ENCODE peak calls at places on chromosomes 5 and 9, in seven cellular contexts. One of them, this sample, is unnamed.

GRCh38 chr5:75049581-75050274 is 2.6 kb downstream of the GCNT4 start:
- DNase-seq in substantia nigra: peak; percentile 14
- DNase-seq in NT2/D1: peak; percentile 38
- DNase-seq in neural progenitor cell: peak; percentile 79
- DNase-seq in HEK293T: peak; percentile 66
- DNase-seq in NCI-H1436: peak; percentile 47
- DNase-seq in AG09309: no peak
- DNase-seq in this sample: peak; percentile 72

GRCh38 chr5:125612356-125613149 is 810.7 kb upstream of the GRAMD2B start:
- DNase-seq in NCI-H1436: peak; percentile 92
- DNase-seq in substantia nigra: peak; percentile 8
- DNase-seq in NT2/D1: no peak
- DNase-seq in HEK293T: no peak
- DNase-seq in AG09309: no peak
- DNase-seq in neural progenitor cell: no peak
- DNase-seq in this sample: peak; percentile 14

GRCh38 chr5:38783011-38783551 is 62.7 kb upstream of the OSMR start:
- DNase-seq in HEK293T: peak; percentile 9
- DNase-seq in AG09309: peak; percentile 97
- DNase-seq in NT2/D1: no peak
- DNase-seq in neural progenitor cell: no peak
- DNase-seq in NCI-H1436: peak; percentile 26
- DNase-seq in substantia nigra: no peak
- DNase-seq in this sample: peak; percentile 95

GRCh38 chr5:155767480-155767879 is 559.5 kb upstream of the SGCD start:
- DNase-seq in NT2/D1: no peak
- DNase-seq in NCI-H1436: no peak
- DNase-seq in AG09309: no peak
- DNase-seq in substantia nigra: no peak
- DNase-seq in HEK293T: no peak
- DNase-seq in neural progenitor cell: no peak
- DNase-seq in this sample: no peak

GRCh38 chr9:111920531-111920930 is 23.9 kb downstream of the UGCG start:
- DNase-seq in NT2/D1: no peak
- DNase-seq in HEK293T: no peak
- DNase-seq in substantia nigra: no peak
- DNase-seq in NCI-H1436: no peak
- DNase-seq in AG09309: no peak
- DNase-seq in neural progenitor cell: no peak
- DNase-seq in this sample: no peak

GRCh38 chr9:8356406-8356805 is 556.8 kb upstream of the DMAC1 start:
- DNase-seq in neural progenitor cell: no peak
- DNase-seq in AG09309: no peak
- DNase-seq in substantia nigra: no peak
- DNase-seq in HEK293T: no peak
- DNase-seq in NT2/D1: no peak
- DNase-seq in NCI-H1436: no peak
- DNase-seq in this sample: no peak

GRCh38 chr9:134551657-134552348 is 89.8 kb upstream of the COL5A1 start:
- DNase-seq in substantia nigra: peak; percentile 30
- DNase-seq in HEK293T: peak; percentile 55
- DNase-seq in NT2/D1: no peak
- DNase-seq in neural progenitor cell: no peak
- DNase-seq in AG09309: peak; percentile 79
- DNase-seq in NCI-H1436: no peak
- DNase-seq in this sample: peak; percentile 88

GRCh38 chr5:41246376-41246775 is 33.0 kb upstream of the C6 start:
- DNase-seq in HEK293T: no peak
- DNase-seq in NT2/D1: no peak
- DNase-seq in NCI-H1436: no peak
- DNase-seq in neural progenitor cell: no peak
- DNase-seq in AG09309: no peak
- DNase-seq in substantia nigra: no peak
- DNase-seq in this sample: peak; percentile 55

GRCh38 chr5:65024681-65025080 is 256.0 kb downstream of the CWC27 start:
- DNase-seq in HEK293T: no peak
- DNase-seq in NCI-H1436: no peak
- DNase-seq in substantia nigra: no peak
- DNase-seq in AG09309: no peak
- DNase-seq in NT2/D1: no peak
- DNase-seq in neural progenitor cell: no peak
- DNase-seq in this sample: no peak

GRCh38 chr9:133247632-133248031 is 27.4 kb downstream of the ABO start:
- DNase-seq in NT2/D1: no peak
- DNase-seq in neural progenitor cell: no peak
- DNase-seq in substantia nigra: no peak
- DNase-seq in AG09309: no peak
- DNase-seq in NCI-H1436: no peak
- DNase-seq in HEK293T: no peak
- DNase-seq in this sample: no peak

GRCh38 chr5:172716796-172717313 is 54.1 kb downstream of the DUSP1 start:
- DNase-seq in HEK293T: peak; percentile 87
- DNase-seq in substantia nigra: peak; percentile 86
- DNase-seq in AG09309: no peak
- DNase-seq in NT2/D1: peak; percentile 50
- DNase-seq in neural progenitor cell: peak; percentile 84
- DNase-seq in NCI-H1436: peak; percentile 51
- DNase-seq in this sample: peak; percentile 91

GRCh38 chr9:81268048-81268447 is 421.3 kb downstream of the TLE1 start:
- DNase-seq in NCI-H1436: no peak
- DNase-seq in neural progenitor cell: no peak
- DNase-seq in substantia nigra: no peak
- DNase-seq in HEK293T: no peak
- DNase-seq in NT2/D1: no peak
- DNase-seq in AG09309: no peak
- DNase-seq in this sample: peak; percentile 17

GRCh38 chr5:173101245-173101644 is 43.1 kb upstream of the BNIP1 start:
- DNase-seq in substantia nigra: no peak
- DNase-seq in HEK293T: no peak
- DNase-seq in NCI-H1436: no peak
- DNase-seq in AG09309: no peak
- DNase-seq in neural progenitor cell: no peak
- DNase-seq in NT2/D1: no peak
- DNase-seq in this sample: no peak

GRCh38 chr9:3879731-3880493 is 354.1 kb upstream of the RFX3 start:
- DNase-seq in substantia nigra: no peak
- DNase-seq in neural progenitor cell: no peak
- DNase-seq in HEK293T: no peak
- DNase-seq in AG09309: no peak
- DNase-seq in NT2/D1: no peak
- DNase-seq in NCI-H1436: peak; percentile 4
- DNase-seq in this sample: no peak

GRCh38 chr9:117400131-117400530 is 14.7 kb downstream of the ASTN2 start:
- DNase-seq in substantia nigra: no peak
- DNase-seq in NCI-H1436: peak; percentile 45
- DNase-seq in neural progenitor cell: peak; percentile 59
- DNase-seq in NT2/D1: no peak
- DNase-seq in AG09309: no peak
- DNase-seq in HEK293T: no peak
- DNase-seq in this sample: no peak

GRCh38 chr5:99815-100214 is 7.8 kb downstream of the PLEKHG4B start:
- DNase-seq in NT2/D1: no peak
- DNase-seq in AG09309: no peak
- DNase-seq in neural progenitor cell: no peak
- DNase-seq in substantia nigra: no peak
- DNase-seq in NCI-H1436: peak; percentile 29
- DNase-seq in HEK293T: no peak
- DNase-seq in this sample: no peak

GRCh38 chr5:98349251-98349989 is 424.0 kb upstream of the RGMB start:
- DNase-seq in AG09309: no peak
- DNase-seq in substantia nigra: no peak
- DNase-seq in NT2/D1: peak; percentile 30
- DNase-seq in NCI-H1436: no peak
- DNase-seq in neural progenitor cell: peak; percentile 22
- DNase-seq in HEK293T: peak; percentile 9
- DNase-seq in this sample: peak; percentile 24

GRCh38 chr5:143235423-143235822 is 168.1 kb downstream of the NR3C1 start:
- DNase-seq in HEK293T: no peak
- DNase-seq in substantia nigra: no peak
- DNase-seq in neural progenitor cell: no peak
- DNase-seq in AG09309: peak; percentile 71
- DNase-seq in NT2/D1: no peak
- DNase-seq in NCI-H1436: no peak
- DNase-seq in this sample: peak; percentile 62

GRCh38 chr5:143001764-143002351 is 231.7 kb downstream of the ARHGAP26 start:
- DNase-seq in NT2/D1: no peak
- DNase-seq in substantia nigra: no peak
- DNase-seq in HEK293T: no peak
- DNase-seq in AG09309: no peak
- DNase-seq in neural progenitor cell: no peak
- DNase-seq in NCI-H1436: no peak
- DNase-seq in this sample: peak; percentile 82

GRCh38 chr9:133905493-133905892 is 86.6 kb downstream of the VAV2 start:
- DNase-seq in NCI-H1436: no peak
- DNase-seq in neural progenitor cell: no peak
- DNase-seq in AG09309: no peak
- DNase-seq in substantia nigra: no peak
- DNase-seq in NT2/D1: no peak
- DNase-seq in HEK293T: no peak
- DNase-seq in this sample: no peak